ENCODE peak calls at places on chromosomes 13 and 19, in four cellular contexts. V, P, B and N are unnamed samples.

GRCh38 chr13:26921918-26922317 is 161.3 kb upstream of the GPR12 start:
- DNase-seq in V (no peak), B (no peak), P (no peak), N (no peak)

GRCh38 chr19:11617207-11618062 is 20.2 kb downstream of the ZNF627 start:
- DNase-seq in V (no peak), P (peak), B (no peak), N (peak)

GRCh38 chr19:1610579-1610978 is 5.3 kb upstream of the UQCR11 start:
- DNase-seq in V (no peak), P (no peak), B (no peak), N (no peak)

GRCh38 chr13:83831796-83832195 is 50.5 kb downstream of the SLITRK1 start:
- DNase-seq in P (no peak), B (no peak), V (peak), N (no peak)

GRCh38 chr19:55075366-55075998 is at the start of gene EPS8L1:
- DNase-seq in V (peak), B (no peak), P (no peak), N (no peak)

GRCh38 chr13:32228330-32229041 is 86.7 kb downstream of the ZAR1L start:
- DNase-seq in V (peak), B (peak), P (no peak), N (no peak)

GRCh38 chr13:105316731-105317130 is 1218.7 kb downstream of the EFNB2 start:
- DNase-seq in P (no peak), V (no peak), B (no peak), N (no peak)

GRCh38 chr19:39407644-39408391 is 1.2 kb downstream of the ZFP36 start:
- DNase-seq in V (peak), P (peak), B (no peak), N (peak)

GRCh38 chr13:105107781-105108180 is 1427.7 kb downstream of the EFNB2 start:
- DNase-seq in P (no peak), V (no peak), B (no peak), N (no peak)

GRCh38 chr13:24203726-24204295 is 43.3 kb downstream of the SPATA13 start:
- DNase-seq in V (no peak), P (peak), B (no peak), N (no peak)

GRCh38 chr19:4556574-4557185 is 2.8 kb downstream of the SEMA6B start:
- DNase-seq in V (peak), P (no peak), B (peak), N (peak)

GRCh38 chr19:42246143-42246868 is 3.9 kb upstream of the GSK3A start:
- DNase-seq in B (peak), P (no peak), V (peak), N (no peak)

GRCh38 chr19:35125746-35126623 is 8.9 kb downstream of the LGI4 start:
- DNase-seq in P (no peak), B (no peak), V (no peak), N (no peak)

GRCh38 chr19:1857648-1858326 is 5.6 kb downstream of the KLF16 start:
- DNase-seq in V (no peak), P (no peak), B (no peak), N (no peak)

GRCh38 chr13:114259974-114260373 is 21.4 kb upstream of the UPF3A start:
- DNase-seq in P (no peak), B (no peak), V (no peak), N (no peak)

GRCh38 chr13:47932953-47933687 is 68.0 kb downstream of the SUCLA2 start:
- DNase-seq in P (no peak), V (no peak), B (no peak), N (no peak)

GRCh38 chr13:52455677-52456041 is 381 bp downstream of the CKAP2 start:
- DNase-seq in V (peak), P (peak), B (peak), N (peak)

GRCh38 chr13:39530996-39531395 is 72.0 kb downstream of the LHFPL6 start:
- DNase-seq in P (no peak), V (no peak), B (no peak), N (no peak)

GRCh38 chr13:97257800-97258799 is 36.0 kb downstream of the MBNL2 start:
- DNase-seq in P (peak), V (peak), B (no peak), N (no peak)

GRCh38 chr19:5785423-5785822 is 877 bp upstream of the PRR22 start:
- DNase-seq in V (no peak), P (no peak), B (no peak), N (no peak)

GRCh38 chr19:38142176-38143035 is 81.6 kb downstream of the DPF1 start:
- DNase-seq in B (peak), P (peak), V (peak), N (peak)

GRCh38 chr13:47661076-47661475 is 340.0 kb downstream of the SUCLA2 start:
- DNase-seq in V (peak), B (no peak), P (no peak), N (no peak)

GRCh38 chr13:87094646-87095045 is 576.5 kb upstream of the SLITRK5 start:
- DNase-seq in P (no peak), B (no peak), V (peak), N (no peak)

GRCh38 chr13:64029343-64030093 is 2613.9 kb upstream of the PCDH20 start:
- DNase-seq in P (no peak), B (no peak), V (no peak), N (no peak)

GRCh38 chr19:17576758-17577532 is 21.5 kb downstream of the COLGALT1 start:
- DNase-seq in P (no peak), V (peak), B (peak), N (no peak)

GRCh38 chr19:46537136-46538097 is 41.8 kb upstream of the PNMA8B start:
- DNase-seq in V (peak), P (peak), B (peak), N (peak)

GRCh38 chr19:16001481-16002312 is 52.9 kb downstream of the OR10H4 start:
- DNase-seq in P (peak), V (peak), B (no peak), N (no peak)